ENCODE peak calls at places on chromosomes 1 and 21, in four cellular contexts. G is GM23338, F is lower lobe of right lung, Y is Peyer's patch. N is an unnamed sample.

GRCh38 chr1:209513226-209513625 is 70.3 kb upstream of the CAMK1G start:
- DNase-seq in Y (no peak), F (no peak), G (peak; percentile 84), N (no peak)

GRCh38 chr1:114558548-114558947 is 22.9 kb downstream of the BCAS2 start:
- DNase-seq in F (no peak), G (peak; percentile 56), Y (no peak), N (no peak)

GRCh38 chr1:218254296-218254918 is 30.7 kb upstream of the RRP15 start:
- DNase-seq in G (peak; percentile 17), Y (no peak), F (no peak), N (no peak)

GRCh38 chr1:59565611-59566410 is 248.9 kb upstream of the HOOK1 start:
- DNase-seq in F (no peak), G (no peak), Y (no peak), N (no peak)

GRCh38 chr1:20361805-20362381 is 71.2 kb downstream of the VWA5B1 start:
- DNase-seq in F (no peak), Y (peak; percentile 73), G (peak; percentile 84), N (no peak)

GRCh38 chr21:16116798-16117197 is 387.0 kb downstream of the USP25 start:
- DNase-seq in F (no peak), G (no peak), Y (no peak), N (no peak)

GRCh38 chr1:245197911-245198379 is 43.2 kb downstream of the KIF26B start:
- DNase-seq in F (no peak), Y (no peak), G (no peak), N (no peak)

GRCh38 chr1:77446841-77447555 is 165.2 kb downstream of the AK5 start:
- DNase-seq in Y (no peak), F (no peak), G (no peak), N (no peak)

GRCh38 chr21:38441153-38441552 is 57.1 kb downstream of the ERG start:
- DNase-seq in G (no peak), F (no peak), Y (no peak), N (no peak)

GRCh38 chr1:58895559-58896135 is 111.8 kb upstream of the JUN start:
- DNase-seq in Y (no peak), G (no peak), F (peak; percentile 57), N (no peak)

GRCh38 chr1:211876849-211877248 is 46.3 kb upstream of the LPGAT1 start:
- DNase-seq in G (no peak), Y (no peak), F (no peak), N (no peak)

GRCh38 chr21:35303085-35303484 is 254.0 kb upstream of the RUNX1 start:
- DNase-seq in G (no peak), Y (no peak), F (no peak), N (no peak)

GRCh38 chr1:202329891-202330290 is 11.8 kb downstream of the UBE2T start:
- DNase-seq in F (no peak), Y (no peak), G (peak; percentile 56), N (no peak)
- TF ChIP-seq CTCF in F (no peak), Y (no peak), G (peak; percentile 46), N (no peak)

GRCh38 chr1:230416430-230416829 is 9.7 kb downstream of the PGBD5 start:
- DNase-seq in Y (no peak), F (no peak), G (no peak), N (no peak)
- H3K27me3 ChIP-seq in Y (no peaks in the 10 kb centered on the region), F (peaks cover 3% of the 10 kb centered on the region), G (no peaks in the 10 kb centered on the region), N (peaks cover 19% of the 10 kb centered on the region)

GRCh38 chr1:156445789-156446263 is 54.7 kb downstream of the MEF2D start:
- DNase-seq in Y (peak; percentile 83), F (peak; percentile 84), G (peak; percentile 93), N (peak; percentile 71)
- TF ChIP-seq CTCF in Y (peak; percentile 97), F (peak; percentile 95), G (peak; percentile 95), N (peak; percentile 90)

DNA sequence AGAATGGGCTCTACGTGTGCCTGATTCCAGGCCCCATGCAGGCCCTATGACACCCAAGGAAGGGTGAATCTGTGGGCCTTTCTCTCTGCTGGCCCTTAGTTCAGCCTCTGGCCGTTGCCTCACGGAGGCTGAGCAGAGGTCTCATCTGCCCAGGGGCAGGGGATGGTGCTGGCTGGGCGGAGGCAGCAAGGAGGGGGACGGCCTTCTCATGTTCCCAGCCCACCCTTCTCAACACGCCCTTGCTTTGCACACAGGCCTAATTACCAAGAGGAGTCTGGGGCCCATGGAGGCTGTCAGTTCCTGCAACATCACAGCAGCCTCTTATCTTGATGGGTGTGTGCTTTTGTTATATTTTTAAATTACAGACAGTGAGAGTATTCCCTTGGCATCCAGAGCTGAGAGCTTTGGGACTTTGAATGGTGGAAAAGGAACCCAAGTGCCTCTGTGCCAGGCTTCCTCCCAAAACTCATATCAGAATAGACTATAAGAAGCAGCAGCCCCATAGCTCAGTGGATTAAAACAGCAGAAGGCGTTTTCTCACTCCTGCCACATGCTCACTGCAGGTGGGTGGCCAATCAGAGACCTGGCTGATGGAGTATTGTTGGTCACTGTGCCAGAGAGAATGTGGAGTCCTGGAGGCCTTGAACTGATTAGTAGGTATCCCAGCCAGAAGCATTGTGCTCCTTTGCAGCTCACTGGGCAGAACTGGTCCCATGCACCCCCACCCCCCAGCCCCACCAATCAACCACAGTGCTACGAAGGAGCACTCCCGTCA is 164.9 kb downstream of the CAMTA1 start:
- DNase-seq in Y (no peak), F (no peak), G (no peak), N (no peak)
- H3K27me3 ChIP-seq in Y (no peaks in the 10 kb centered on the region), F (no peaks in the 10 kb centered on the region), G (no peaks in the 10 kb centered on the region), N (no peaks in the 10 kb centered on the region)

DNA sequence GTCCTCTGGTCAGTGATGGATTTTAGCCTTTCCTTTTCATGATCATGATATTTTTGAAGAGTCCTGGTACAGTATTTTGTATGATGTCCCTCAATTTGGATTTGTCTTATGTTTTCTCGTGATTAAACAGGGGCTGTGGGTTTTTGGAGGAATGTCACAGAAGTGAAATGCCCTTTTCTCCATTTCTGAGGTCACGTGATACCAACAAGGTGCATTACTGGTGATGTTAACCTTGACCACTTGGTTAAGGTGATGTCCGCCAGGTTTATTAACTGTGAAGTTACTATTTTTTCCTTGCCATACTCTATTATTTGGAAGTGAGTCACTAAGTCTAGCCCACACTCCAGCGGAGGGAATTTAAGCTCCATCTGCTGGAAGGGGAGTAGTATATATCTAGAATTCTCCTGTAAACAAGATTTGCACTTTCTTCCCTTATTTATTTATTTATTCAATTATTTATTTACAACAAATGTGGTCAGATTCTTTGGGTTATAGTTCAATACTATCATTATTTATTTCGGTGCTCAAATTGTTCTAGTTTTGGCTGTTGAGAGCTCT is 123.4 kb downstream of the HIVEP3 start:
- DNase-seq in G (no peak), Y (no peak), F (no peak), N (no peak)
- TF ChIP-seq CTCF in G (no peak), Y (peak; percentile 7), F (no peak), N (no peak)

GRCh38 chr1:11443043-11443442 is 35.9 kb upstream of the DISP3 start:
- DNase-seq in F (no peak), Y (no peak), G (no peak), N (no peak)
- H3K27me3 ChIP-seq in F (peaks cover 6% of the 10 kb centered on the region), Y (no peaks in the 10 kb centered on the region), G (no peaks in the 10 kb centered on the region), N (no peaks in the 10 kb centered on the region)

DNA sequence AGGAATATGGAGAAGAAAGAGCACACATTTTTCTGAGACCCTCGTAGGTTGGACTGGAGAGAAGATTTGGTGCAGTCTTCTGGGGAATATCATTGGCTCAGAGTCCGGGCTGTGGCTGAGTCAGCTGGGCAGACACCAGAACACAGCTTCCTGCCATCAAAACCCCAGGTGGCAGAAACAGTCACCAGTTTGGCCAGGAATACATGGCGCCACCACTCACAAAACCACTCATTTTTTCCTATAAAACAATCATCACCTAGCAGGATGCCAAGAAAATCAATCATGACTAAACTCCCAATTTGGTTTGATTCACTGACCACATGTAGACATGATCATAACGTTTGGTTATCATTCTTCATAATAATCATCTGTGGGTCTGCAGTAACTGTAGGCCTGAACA is 178.1 kb upstream of the PBX1 start:
- DNase-seq in Y (no peak), G (no peak), F (no peak), N (no peak)
- TF ChIP-seq CTCF in Y (no peak), G (no peak), F (no peak), N (no peak)

DNA sequence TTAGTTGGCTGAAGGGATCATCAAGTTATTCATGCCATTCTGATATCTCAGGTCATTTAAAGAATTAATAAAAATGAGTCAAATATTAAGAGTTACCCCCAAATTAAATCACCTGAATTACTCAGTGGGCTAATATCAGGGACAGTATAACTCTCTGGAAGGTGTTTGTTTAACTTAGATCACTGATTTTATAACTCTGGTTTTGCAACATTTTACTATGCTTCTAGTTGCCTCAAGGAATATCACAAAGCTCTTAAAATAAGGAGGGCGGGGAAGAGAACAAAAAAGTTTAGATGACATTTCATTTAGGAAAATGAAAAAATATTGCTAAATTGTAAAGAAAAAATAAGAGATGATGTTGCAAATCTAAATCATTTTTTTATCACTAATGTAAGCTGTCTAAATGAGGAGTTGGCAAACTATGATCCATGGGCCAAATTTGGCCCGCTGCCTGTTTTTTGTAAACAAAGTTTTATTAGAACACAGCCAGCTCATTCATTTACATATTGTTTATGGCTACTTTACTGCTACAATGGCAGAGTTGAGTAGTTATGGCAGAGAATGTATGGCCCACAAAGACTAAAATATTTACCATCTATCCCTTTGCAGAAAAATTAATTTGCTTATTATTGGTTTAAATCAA is 31.9 kb upstream of the SLC19A2 start:
- DNase-seq in F (no peak), G (no peak), Y (no peak), N (no peak)
- H3K27me3 ChIP-seq in F (no peaks in the 10 kb centered on the region), G (no peaks in the 10 kb centered on the region), Y (no peaks in the 10 kb centered on the region), N (no peaks in the 10 kb centered on the region)

N was measured in CD4-positive, alpha-beta T cell.